ENCODE peak calls at places on chromosomes 12 and 14, in six cellular contexts. H is HuH-7.5, Z is fibroblast of gingiva, F is ELR, W is aorta, O is upper lobe of right lung. L is an unnamed sample.
A peak's percentile ranks its signal among the peaks of the same experiment; 100 is the strongest.

GRCh38 chr12:109714141-109714912 is 702 bp downstream of the FAM222A start:
- DNase-seq in F (peak; percentile 62), H (peak; percentile 89), O (peak; percentile 86), Z (no peak), W (peak; percentile 69), L (peak; percentile 65)

GRCh38 chr14:60656755-60657608 is 7.7 kb upstream of the SIX1 start:
- DNase-seq in Z (peak; percentile 83), H (peak; percentile 81), F (peak; percentile 76), W (peak; percentile 69), O (peak; percentile 78), L (no peak)

GRCh38 chr14:92880851-92881250 is 42.1 kb upstream of the CHGA start:
- DNase-seq in Z (peak; percentile 55), W (no peak), H (peak; percentile 41), O (no peak), F (peak; percentile 32), L (no peak)

GRCh38 chr12:124394462-124395128 is 99.7 kb downstream of the RFLNA start:
- DNase-seq in F (no peak), H (no peak), Z (no peak), W (peak; percentile 71), O (no peak), L (no peak)

GRCh38 chr14:30608533-30609006 is 13.5 kb upstream of the SCFD1 start:
- DNase-seq in H (no peak), W (no peak), Z (peak; percentile 19), O (no peak), F (peak; percentile 73), L (no peak)

GRCh38 chr14:75989134-75989533 is 3.6 kb downstream of the IFT43 start:
- DNase-seq in Z (peak; percentile 85), O (no peak), W (peak; percentile 67), F (peak; percentile 25), H (no peak), L (no peak)

GRCh38 chr12:30420561-30420960 is 275.1 kb downstream of the IPO8 start:
- DNase-seq in F (peak; percentile 37), W (no peak), Z (peak; percentile 25), O (no peak), H (no peak), L (no peak)

GRCh38 chr12:31004666-31005065 is 69.0 kb upstream of the DDX11 start:
- DNase-seq in O (peak; percentile 55), Z (no peak), W (no peak), H (no peak), F (no peak), L (no peak)

GRCh38 chr12:4273651-4274395 is at the start of gene CCND2:
- DNase-seq in W (peak; percentile 95), F (peak; percentile 44), O (peak; percentile 92), H (no peak), Z (peak; percentile 37), L (peak; percentile 77)

GRCh38 chr14:65251213-65251612 is 148.9 kb upstream of the MAX start:
- DNase-seq in W (no peak), Z (peak; percentile 98), O (no peak), H (no peak), F (peak; percentile 90), L (no peak)

GRCh38 chr14:104117341-104118005 is 20.9 kb upstream of the KIF26A start:
- DNase-seq in H (no peak), O (peak; percentile 70), W (peak; percentile 32), F (no peak), Z (no peak), L (no peak)

GRCh38 chr12:53935562-53936341 is 2.9 kb upstream of the HOXC13 start:
- DNase-seq in F (no peak), Z (no peak), W (no peak), H (no peak), O (no peak), L (no peak)

GRCh38 chr12:52204095-52204930 is 12.5 kb upstream of the KRT80 start:
- DNase-seq in Z (no peak), F (peak; percentile 85), W (peak; percentile 29), O (peak; percentile 37), H (no peak), L (no peak)

GRCh38 chr12:132638541-132639408 is 20.2 kb downstream of the P2RX2 start:
- DNase-seq in H (peak; percentile 71), W (no peak), Z (peak; percentile 81), F (peak; percentile 50), O (no peak), L (no peak)

GRCh38 chr14:38129705-38130104 is 78.0 kb upstream of the SSTR1 start:
- DNase-seq in W (no peak), F (no peak), H (no peak), Z (no peak), O (no peak), L (no peak)

GRCh38 chr12:53795927-53796326 is 44.1 kb upstream of the CISTR start:
- DNase-seq in Z (no peak), O (no peak), W (no peak), F (no peak), H (no peak), L (no peak)

GRCh38 chr12:12048714-12049113 is 22.0 kb upstream of the BCL2L14 start:
- DNase-seq in W (no peak), O (no peak), H (no peak), Z (no peak), F (no peak), L (no peak)

GRCh38 chr14:55614304-55614703 is 34.3 kb downstream of the KTN1 start:
- DNase-seq in W (no peak), F (no peak), H (no peak), Z (no peak), O (no peak), L (no peak)

GRCh38 chr12:98594050-98594853 is 766 bp downstream of the SLC25A3 start:
- DNase-seq in Z (peak; percentile 37), F (peak; percentile 53), W (peak; percentile 68), O (peak; percentile 78), H (no peak), L (no peak)

GRCh38 chr14:52259452-52259851 is 8.0 kb upstream of the PTGDR start:
- DNase-seq in H (no peak), W (no peak), Z (no peak), O (no peak), F (no peak), L (no peak)

GRCh38 chr14:89443002-89443660 is 26.1 kb upstream of the FOXN3 start:
- DNase-seq in O (no peak), Z (no peak), F (peak; percentile 44), W (no peak), H (no peak), L (no peak)

GRCh38 chr14:103055693-103056092 is 1.7 kb downstream of the CDC42BPB start:
- DNase-seq in F (no peak), H (no peak), O (no peak), Z (peak; percentile 8), W (no peak), L (no peak)

GRCh38 chr14:47020500-47020899 is 368.9 kb upstream of the RPL10L start:
- DNase-seq in F (no peak), H (no peak), Z (no peak), O (no peak), W (no peak), L (no peak)

GRCh38 chr14:62662811-62663477 is 382.3 kb downstream of the KCNH5 start:
- DNase-seq in H (no peak), Z (no peak), F (no peak), O (no peak), W (no peak), L (no peak)

GRCh38 chr14:101066826-101067508 is 163.4 kb upstream of the RTL1 start:
- DNase-seq in Z (no peak), H (no peak), F (no peak), O (peak; percentile 46), W (peak; percentile 29), L (no peak)

GRCh38 chr12:104049278-104050257 is at the start of gene GLT8D2:
- DNase-seq in Z (peak; percentile 89), H (no peak), O (peak; percentile 71), W (peak; percentile 75), F (peak; percentile 71), L (no peak)

GRCh38 chr14:51507556-51508511 is 143.9 kb upstream of the FRMD6 start:
- DNase-seq in Z (peak; percentile 77), W (peak; percentile 81), H (no peak), F (no peak), O (peak; percentile 64), L (no peak)

GRCh38 chr12:52038447-52038846 is 12.8 kb upstream of the NR4A1 start:
- DNase-seq in H (no peak), Z (no peak), F (peak; percentile 50), W (no peak), O (no peak), L (no peak)